ENCODE peak calls at places on chromosomes 13 and 19, in ten cellular contexts. G is heart left ventricle, F is mucosa of descending colon, U is Karpas-422, K is NCI-H774, C is RWPE1, R is HTR-8/SVneo, Y is immature natural killer cell, X is NCI-H1417, B is choroid plexus epithelial cell. D is an unnamed sample.
A peak's percentile ranks its signal among the peaks of the same experiment; 100 is the strongest.

GRCh38 chr19:1354496-1355257 is 29.0 kb upstream of the NDUFS7 start:
- DNase-seq in G (peak; percentile 93), F (peak; percentile 92), U (peak; percentile 94), K (peak; percentile 82), C (peak; percentile 94), R (peak; percentile 91), Y (peak; percentile 84), X (peak; percentile 91), B (peak; percentile 84), D (peak; percentile 89)

GRCh38 chr13:89627991-89628390 is 1719.5 kb upstream of the MIR17HG start:
- DNase-seq in G (no peak), F (no peak), U (no peak), K (no peak), C (peak; percentile 1), R (no peak), Y (no peak), X (no peak), B (peak; percentile 2), D (no peak)

GRCh38 chr19:55253842-55254624 is 4.8 kb downstream of the PPP6R1 start:
- DNase-seq in G (no peak), F (peak; percentile 39), U (peak; percentile 97), K (peak; percentile 75), C (no peak), R (no peak), Y (peak; percentile 76), X (peak; percentile 76), B (no peak), D (peak; percentile 37)

GRCh38 chr13:100340865-100341264 is 247.7 kb downstream of the GGACT start:
- DNase-seq in G (no peak), F (no peak), U (no peak), K (no peak), C (no peak), R (no peak), Y (no peak), X (no peak), B (no peak), D (no peak)

GRCh38 chr13:21537105-21537504 is 66.9 kb downstream of the MICU2 start:
- DNase-seq in G (no peak), F (no peak), U (no peak), K (no peak), C (no peak), R (no peak), Y (no peak), X (no peak), B (peak; percentile 19), D (no peak)

GRCh38 chr19:58182577-58182988 is 278 bp upstream of the ZNF274 start:
- DNase-seq in G (peak; percentile 93), F (no peak), U (peak; percentile 91), K (no peak), C (peak; percentile 96), R (peak; percentile 89), Y (no peak), X (no peak), B (no peak), D (no peak)

GRCh38 chr19:30870861-30871260 is 478.4 kb downstream of the TSHZ3 start:
- DNase-seq in G (no peak), F (peak; percentile 4), U (no peak), K (no peak), C (peak; percentile 3), R (no peak), Y (no peak), X (no peak), B (peak; percentile 4), D (no peak)

GRCh38 chr19:12580180-12580694 is 29.0 kb upstream of the ZNF564 start:
- DNase-seq in G (no peak), F (no peak), U (no peak), K (no peak), C (peak; percentile 58), R (peak; percentile 61), Y (no peak), X (no peak), B (peak; percentile 12), D (no peak)

GRCh38 chr19:28511655-28512054 is 701.3 kb downstream of the UQCRFS1 start:
- DNase-seq in G (no peak), F (no peak), U (no peak), K (no peak), C (no peak), R (no peak), Y (no peak), X (no peak), B (no peak), D (no peak)

GRCh38 chr13:48094404-48094780 is 512 bp downstream of the MED4 start:
- DNase-seq in G (no peak), F (no peak), U (peak; percentile 61), K (no peak), C (peak; percentile 23), R (no peak), Y (no peak), X (no peak), B (peak; percentile 24), D (no peak)

GRCh38 chr13:41552031-41552430 is 94.7 kb downstream of the RGCC start:
- DNase-seq in G (no peak), F (no peak), U (no peak), K (no peak), C (no peak), R (no peak), Y (no peak), X (no peak), B (no peak), D (no peak)

GRCh38 chr19:56083668-56084067 is 37.4 kb downstream of the ZNF787 start:
- DNase-seq in G (no peak), F (no peak), U (no peak), K (no peak), C (no peak), R (no peak), Y (no peak), X (no peak), B (no peak), D (no peak)

GRCh38 chr13:40535345-40535836 is 131.1 kb downstream of the FOXO1 start:
- DNase-seq in G (no peak), F (no peak), U (no peak), K (no peak), C (no peak), R (no peak), Y (no peak), X (no peak), B (no peak), D (no peak)

GRCh38 chr13:71799320-71799719 is 67.7 kb downstream of the DACH1 start:
- DNase-seq in G (no peak), F (peak; percentile 28), U (no peak), K (no peak), C (no peak), R (no peak), Y (no peak), X (no peak), B (no peak), D (no peak)

GRCh38 chr19:1172353-1173159 is 1.5 kb downstream of the SBNO2 start:
- DNase-seq in G (peak; percentile 56), F (peak; percentile 66), U (peak; percentile 48), K (no peak), C (no peak), R (no peak), Y (no peak), X (no peak), B (peak; percentile 48), D (peak; percentile 72)

GRCh38 chr19:36573020-36573947 is at the start of gene ZNF529:
- DNase-seq in G (peak; percentile 91), F (peak; percentile 95), U (peak; percentile 96), K (peak; percentile 82), C (peak; percentile 88), R (peak; percentile 88), Y (peak; percentile 94), X (peak; percentile 88), B (peak; percentile 93), D (peak; percentile 87)

GRCh38 chr19:897442-898039 is 4.3 kb downstream of the RNU6-9 start:
- DNase-seq in G (no peak), F (no peak), U (no peak), K (no peak), C (no peak), R (no peak), Y (no peak), X (no peak), B (no peak), D (no peak)

GRCh38 chr13:97142452-97142851 is 79.7 kb upstream of the MBNL2 start:
- DNase-seq in G (peak; percentile 19), F (peak; percentile 82), U (peak; percentile 55), K (no peak), C (no peak), R (no peak), Y (no peak), X (no peak), B (peak; percentile 31), D (peak; percentile 29)